ENCODE peak calls at places on chromosomes 6 and 20, in nine cellular contexts. N is IMR-90, D is upper lobe of right lung, U is body of pancreas, L is fibroblast of lung, F is sigmoid colon, S is thoracic aorta, J is Caco-2, I is kidney epithelial cell. A is an unnamed sample.

GRCh38 chr6:158642097-158642601 is 2.4 kb downstream of the DYNLT1 start:
- DNase-seq in N (peak; percentile 96), D (peak; percentile 60), U (no peak), L (peak; percentile 92), F (peak; percentile 62), S (no peak), J (no peak), I (peak; percentile 95), A (no peak)

GRCh38 chr6:134508862-134509498 is 191.1 kb upstream of the SGK1 start:
- DNase-seq in N (no peak), D (no peak), U (no peak), L (no peak), F (no peak), S (no peak), J (no peak), I (no peak), A (no peak)

GRCh38 chr6:119308048-119308570 is 41.5 kb downstream of the MAN1A1 start:
- DNase-seq in N (peak; percentile 84), D (no peak), U (no peak), L (peak; percentile 85), F (no peak), S (no peak), J (no peak), I (peak; percentile 28), A (no peak)

GRCh38 chr6:25971187-25971811 is 8.7 kb downstream of the TRIM38 start:
- DNase-seq in N (peak; percentile 92), D (no peak), U (peak; percentile 41), L (peak; percentile 95), F (no peak), S (peak; percentile 31), J (peak; percentile 47), I (peak; percentile 86), A (no peak)

GRCh38 chr6:123393333-123393732 is 243.4 kb downstream of the TRDN start:
- DNase-seq in N (no peak), D (no peak), U (no peak), L (peak; percentile 12), F (no peak), S (no peak), J (no peak), I (no peak), A (no peak)

GRCh38 chr6:146111864-146112263 is 83.0 kb downstream of the GRM1 start:
- DNase-seq in N (no peak), D (no peak), U (no peak), L (no peak), F (no peak), S (no peak), J (no peak), I (no peak), A (no peak)

GRCh38 chr6:49676671-49677281 is 36.6 kb downstream of the CRISP2 start:
- DNase-seq in N (peak; percentile 51), D (no peak), U (no peak), L (peak; percentile 68), F (no peak), S (no peak), J (no peak), I (peak; percentile 62), A (peak; percentile 48)

GRCh38 chr20:9927224-9927623 is 88.3 kb upstream of the PAK5 start:
- DNase-seq in N (no peak), D (no peak), U (no peak), L (no peak), F (no peak), S (no peak), J (no peak), I (no peak), A (no peak)

GRCh38 chr6:136250686-136251008 is 536 bp upstream of the MTFR2 start:
- DNase-seq in N (no peak), D (no peak), U (no peak), L (no peak), F (no peak), S (no peak), J (no peak), I (no peak), A (no peak)

GRCh38 chr20:2799688-2800589 is 488 bp downstream of the CPXM1 start:
- DNase-seq in N (peak; percentile 7), D (no peak), U (no peak), L (peak; percentile 12), F (no peak), S (no peak), J (no peak), I (no peak), A (peak; percentile 28)

GRCh38 chr6:41826343-41827043 is 39.0 kb downstream of the TOMM6 start:
- DNase-seq in N (no peak), D (no peak), U (no peak), L (no peak), F (no peak), S (no peak), J (no peak), I (no peak), A (no peak)

GRCh38 chr6:32692019-32692418 is 25.6 kb upstream of the HLA-DQB1 start:
- DNase-seq in N (no peak), D (no peak), U (peak; percentile 46), L (no peak), F (no peak), S (no peak), J (peak; percentile 37), I (no peak), A (peak; percentile 86)

GRCh38 chr6:155310596-155310995 is 3.7 kb downstream of the TFB1M start:
- DNase-seq in N (peak; percentile 61), D (no peak), U (no peak), L (peak; percentile 29), F (no peak), S (no peak), J (no peak), I (no peak), A (no peak)

GRCh38 chr6:12150812-12151432 is 138.8 kb downstream of the HIVEP1 start:
- DNase-seq in N (no peak), D (peak; percentile 62), U (peak; percentile 17), L (no peak), F (no peak), S (no peak), J (peak; percentile 52), I (no peak), A (peak; percentile 79)

GRCh38 chr6:26033132-26033941 is 53.9 kb upstream of the HFE start:
- DNase-seq in N (peak; percentile 99), D (peak; percentile 79), U (peak; percentile 85), L (peak; percentile 99), F (peak; percentile 84), S (no peak), J (peak; percentile 66), I (peak; percentile 93), A (peak; percentile 78)

GRCh38 chr6:116512155-116512559 is 718 bp downstream of the CALHM5 start:
- DNase-seq in N (no peak), D (no peak), U (no peak), L (peak; percentile 43), F (no peak), S (no peak), J (no peak), I (no peak), A (no peak)

GRCh38 chr20:3785240-3786125 is 1.1 kb downstream of the CENPB start:
- DNase-seq in N (no peak), D (no peak), U (no peak), L (no peak), F (no peak), S (no peak), J (no peak), I (no peak), A (no peak)

GRCh38 chr6:133854633-133855598 is 34.0 kb upstream of the TCF21 start:
- DNase-seq in N (no peak), D (no peak), U (no peak), L (no peak), F (no peak), S (no peak), J (peak; percentile 56), I (no peak), A (peak; percentile 21)

GRCh38 chr20:2084703-2085102 is 16.9 kb upstream of the STK35 start:
- DNase-seq in N (no peak), D (no peak), U (no peak), L (peak; percentile 39), F (no peak), S (no peak), J (no peak), I (no peak), A (no peak)

GRCh38 chr6:139474145-139475108 is 100.0 kb upstream of the CITED2 start:
- DNase-seq in N (peak; percentile 66), D (no peak), U (peak; percentile 57), L (peak; percentile 92), F (peak; percentile 70), S (no peak), J (no peak), I (no peak), A (no peak)
- H3K4me3 ChIP-seq in N (no peak overlapping the region), D (peak overlapping the region; percentile 25), U (no peak overlapping the region), L (peak overlapping the region; percentile 41), F (peak overlapping the region; percentile 20), S (peak overlapping the region; percentile 54), J (no peak overlapping the region), I (no peak overlapping the region), A (no peak overlapping the region)

DNA sequence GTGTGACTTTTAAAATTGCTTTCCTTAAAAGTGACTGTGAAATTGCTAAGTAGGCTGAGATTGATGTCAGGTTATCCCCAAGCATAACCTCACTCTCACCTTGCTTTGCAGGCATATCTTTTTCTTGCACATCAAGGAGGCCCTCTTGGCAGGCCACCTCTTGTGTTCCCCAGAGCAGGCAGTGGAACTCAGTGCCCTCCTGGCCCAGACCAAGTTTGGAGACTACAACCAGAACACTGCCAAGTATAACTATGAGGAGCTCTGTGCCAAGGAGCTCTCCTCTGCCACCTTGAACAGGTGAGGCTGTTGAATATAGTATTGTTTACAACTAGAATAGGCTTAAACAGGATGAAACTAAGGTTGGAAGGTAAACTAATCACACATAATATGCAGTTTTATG is 12.6 kb downstream of the MYLIP start:
- DNase-seq in N (no peak), D (no peak), U (no peak), L (no peak), F (no peak), S (no peak), J (no peak), I (no peak), A (no peak)
- H3K36me3 ChIP-seq in N (peaks cover 38% of the 10 kb centered on the region), D (peaks cover 63% of the 10 kb centered on the region), U (peaks cover 7% of the 10 kb centered on the region), L (peaks cover 3% of the 10 kb centered on the region), F (peaks cover 20% of the 10 kb centered on the region), S (peaks cover 48% of the 10 kb centered on the region), J (peaks cover 5% of the 10 kb centered on the region), I (peaks cover 3% of the 10 kb centered on the region), A (peaks cover 81% of the 10 kb centered on the region)

GRCh38 chr20:48957521-48957920 is 36.0 kb downstream of the ARFGEF2 start:
- DNase-seq in N (no peak), D (no peak), U (no peak), L (no peak), F (no peak), S (no peak), J (no peak), I (no peak), A (no peak)
- TF ChIP-seq CTCF in N (no peak), D (no peak), U (no peak), L (no peak), F (no peak), S (no peak), J (no peak), I (no peak), A (no peak)

DNA sequence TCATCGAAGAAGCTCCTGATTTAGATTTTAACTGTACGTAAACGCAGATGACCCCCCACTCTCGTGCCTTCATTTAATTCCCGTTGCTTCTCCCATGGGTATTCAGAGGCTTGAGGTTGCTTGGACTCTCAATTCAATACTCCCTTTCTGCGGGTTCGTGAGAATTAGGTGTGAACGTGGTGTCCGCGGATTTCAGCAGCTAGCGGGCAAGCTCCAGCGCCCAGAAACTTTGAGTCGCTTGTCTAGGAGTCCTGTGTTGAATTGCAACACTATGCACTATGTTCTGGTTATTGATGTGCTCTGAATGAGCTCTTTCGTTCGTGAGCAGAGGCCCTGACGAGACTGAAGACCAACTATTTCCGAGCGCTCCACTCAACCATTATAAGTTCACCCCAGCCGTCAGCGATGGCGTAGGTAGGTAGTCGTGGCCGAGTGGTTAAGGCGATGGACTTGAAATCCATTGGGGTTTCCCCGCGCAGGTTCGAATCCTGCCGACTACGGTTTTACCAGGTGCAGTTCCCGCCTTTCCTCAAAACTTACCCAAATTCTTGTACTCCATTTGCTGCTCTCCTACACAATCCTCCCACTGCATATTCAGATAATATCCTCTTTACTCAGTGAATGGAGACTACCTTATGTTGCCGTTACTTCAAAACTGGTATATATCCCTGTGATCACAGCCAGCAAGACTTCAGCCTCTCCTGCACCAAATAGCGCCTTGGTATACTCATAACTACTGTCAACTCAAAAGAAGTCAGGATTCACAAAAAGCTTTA is 72.6 kb upstream of the ZNF184 start:
- DNase-seq in N (peak; percentile 76), D (no peak), U (no peak), L (peak; percentile 57), F (no peak), S (no peak), J (no peak), I (no peak), A (no peak)
- H3K4me3 ChIP-seq in N (peak overlapping the region; percentile 50), D (no peak overlapping the region), U (no peak overlapping the region), L (peak overlapping the region; percentile 66), F (no peak overlapping the region), S (peak overlapping the region; percentile 1), J (no peak overlapping the region), I (peak overlapping the region; percentile 38), A (no peak overlapping the region)

A was measured in WERI-Rb-1.